ENCODE peak calls at places on chromosomes 6 and 20, in four cellular contexts. H is M059J, S is hippocampal formation, Y is GM10248. L is an unnamed sample.
A peak's percentile ranks its signal among the peaks of the same experiment; 100 is the strongest.

GRCh38 chr6:170253226-170253909 is 37.5 kb downstream of the DLL1 start:
- DNase-seq in H (no peak), Y (no peak), S (no peak), L (no peak)

GRCh38 chr20:57092112-57092899 is 174.1 kb downstream of the BMP7 start:
- DNase-seq in H (peak; percentile 43), S (peak; percentile 78), Y (peak; percentile 80), L (peak; percentile 62)

GRCh38 chr6:162637317-162637716 is 90.2 kb downstream of the PRKN start:
- DNase-seq in Y (no peak), H (no peak), S (no peak), L (no peak)

GRCh38 chr6:122792796-122793195 is 3.7 kb downstream of the SMPDL3A start:
- DNase-seq in Y (no peak), H (no peak), S (no peak), L (no peak)

GRCh38 chr6:135183532-135184440 is 2.7 kb downstream of the MYB start:
- DNase-seq in H (peak; percentile 42), S (no peak), Y (peak; percentile 64), L (no peak)

GRCh38 chr6:44478158-44478557 is 90.7 kb downstream of the CDC5L start:
- DNase-seq in S (no peak), H (no peak), Y (no peak), L (no peak)

GRCh38 chr20:56626367-56627121 is 2.6 kb upstream of the TFAP2C start:
- DNase-seq in Y (no peak), H (no peak), S (no peak), L (no peak)

GRCh38 chr20:51382986-51383821 is 159.3 kb downstream of the NFATC2 start:
- DNase-seq in Y (no peak), S (no peak), H (no peak), L (no peak)

GRCh38 chr6:42029062-42029685 is 21.1 kb upstream of the TAF8 start:
- DNase-seq in S (no peak), H (no peak), Y (no peak), L (no peak)

GRCh38 chr20:25252686-25253421 is 5.0 kb downstream of the PYGB start:
- DNase-seq in H (no peak), Y (no peak), S (no peak), L (no peak)

GRCh38 chr6:139291813-139292619 is at the start of gene TXLNB:
- DNase-seq in S (no peak), H (peak; percentile 92), Y (peak; percentile 49), L (peak; percentile 84)

GRCh38 chr20:19019734-19020364 is 192.6 kb upstream of the SLC24A3 start:
- DNase-seq in H (no peak), S (no peak), Y (no peak), L (no peak)

GRCh38 chr6:24403501-24403824 is 727 bp downstream of the MRS2 start:
- DNase-seq in H (no peak), S (no peak), Y (no peak), L (no peak)

GRCh38 chr6:157223486-157223885 is 99.8 kb downstream of the TMEM242 start:
- DNase-seq in Y (no peak), H (no peak), S (no peak), L (no peak)

GRCh38 chr6:23180504-23181293 is 611.3 kb downstream of the HDGFL1 start:
- DNase-seq in S (peak; percentile 76), H (peak; percentile 77), Y (no peak), L (peak; percentile 74)

GRCh38 chr6:3442444-3443220 is 14.2 kb downstream of the SLC22A23 start:
- DNase-seq in Y (no peak), H (peak; percentile 92), S (no peak), L (peak; percentile 65)

GRCh38 chr20:13348301-13349239 is 127.5 kb downstream of the ISM1 start:
- DNase-seq in Y (no peak), S (no peak), H (peak; percentile 77), L (peak; percentile 73)

GRCh38 chr6:43142101-43142500 is 29.0 kb upstream of the SRF start:
- DNase-seq in H (no peak), S (no peak), Y (no peak), L (no peak)

GRCh38 chr6:10424005-10424404 is 9.1 kb upstream of the TFAP2A start:
- DNase-seq in Y (peak; percentile 15), H (no peak), S (no peak), L (no peak)

GRCh38 chr6:161273356-161273751 is 507 bp downstream of the AGPAT4 start:
- DNase-seq in S (no peak), H (no peak), Y (no peak), L (no peak)

GRCh38 chr20:60167840-60168239 is 209.6 kb downstream of the CDH26 start:
- DNase-seq in Y (no peak), H (no peak), S (no peak), L (no peak)

GRCh38 chr20:17613328-17614175 is 43.7 kb downstream of the DSTN start:
- DNase-seq in Y (peak; percentile 11), H (no peak), S (no peak), L (no peak)

GRCh38 chr6:161140554-161140875 is 133.3 kb downstream of the AGPAT4 start:
- DNase-seq in S (no peak), Y (no peak), H (no peak), L (no peak)

GRCh38 chr6:25366785-25367657 is 87.8 kb downstream of the CARMIL1 start:
- DNase-seq in H (peak; percentile 31), Y (peak; percentile 43), S (no peak), L (no peak)

GRCh38 chr20:63942250-63943006 is 13.8 kb downstream of the UCKL1 start:
- DNase-seq in Y (peak; percentile 52), S (no peak), H (no peak), L (no peak)

GRCh38 chr6:109824105-109824504 is 133.0 kb downstream of the FIG4 start:
- DNase-seq in H (peak; percentile 27), S (no peak), Y (no peak), L (no peak)

GRCh38 chr6:6131492-6132109 is 124.9 kb upstream of the NRN1 start:
- DNase-seq in Y (peak; percentile 51), S (no peak), H (peak; percentile 34), L (no peak)

GRCh38 chr6:119587537-119587936 is 238.0 kb upstream of the MAN1A1 start:
- DNase-seq in H (peak; percentile 49), S (no peak), Y (no peak), L (no peak)

GRCh38 chr6:7747901-7748504 is 22.1 kb downstream of the BMP6 start:
- DNase-seq in H (no peak), S (no peak), Y (no peak), L (no peak)

GRCh38 chr6:345747-346388 is 45.7 kb upstream of the IRF4 start:
- DNase-seq in S (no peak), H (no peak), Y (no peak), L (no peak)

GRCh38 chr20:38674178-38675133 is 49.8 kb upstream of the SLC32A1 start:
- DNase-seq in H (no peak), Y (peak; percentile 87), S (peak; percentile 76), L (peak; percentile 16)

GRCh38 chr6:33694401-33694931 is 17.0 kb downstream of the UQCC2 start:
- DNase-seq in H (peak; percentile 89), S (no peak), Y (no peak), L (peak; percentile 60)

GRCh38 chr6:136527831-136528230 is 22.4 kb downstream of the MAP7 start:
- DNase-seq in Y (no peak), H (no peak), S (no peak), L (no peak)

GRCh38 chr6:132764370-132764769 is 6.7 kb upstream of the VNN2 start:
- DNase-seq in Y (no peak), H (peak; percentile 95), S (no peak), L (peak; percentile 47)

GRCh38 chr20:50121858-50122271 is 8.9 kb upstream of the UBE2V1 start:
- DNase-seq in H (peak; percentile 76), Y (no peak), S (no peak), L (no peak)

GRCh38 chr20:1301031-1301529 is 27.9 kb downstream of the SDCBP2 start:
- DNase-seq in S (no peak), H (peak; percentile 84), Y (no peak), L (peak; percentile 49)

GRCh38 chr6:165231581-165232276 is 77.7 kb downstream of the C6orf118 start:
- DNase-seq in Y (no peak), H (peak; percentile 51), S (peak; percentile 59), L (peak; percentile 58)

GRCh38 chr20:57857969-57858368 is 148.2 kb upstream of the PMEPA1 start:
- DNase-seq in H (no peak), Y (no peak), S (no peak), L (no peak)

GRCh38 chr20:21503345-21503744 is 10.5 kb downstream of the NKX2-2 start:
- DNase-seq in Y (peak; percentile 76), H (peak; percentile 92), S (peak; percentile 24), L (peak; percentile 86)